ENCODE peak calls at places on chromosome 1, in four cellular contexts. One of them, this sample, is unnamed.

GRCh38 chr1:231045318-231045717 is 5.3 kb upstream of the FAM89A start:
- DNase-seq in GM12878: no peak
- DNase-seq in SK-N-SH: no peak
- DNase-seq in HepG2: no peak
- DNase-seq in this sample: no peak

GRCh38 chr1:201171063-201172036 is 17.1 kb upstream of the TMEM9 start:
- DNase-seq in GM12878: no peak
- DNase-seq in SK-N-SH: peak
- DNase-seq in HepG2: peak
- DNase-seq in this sample: peak

GRCh38 chr1:38555594-38555993 is 304.0 kb downstream of the RRAGC start:
- DNase-seq in GM12878: no peak
- DNase-seq in SK-N-SH: no peak
- DNase-seq in HepG2: no peak
- DNase-seq in this sample: no peak

GRCh38 chr1:33727310-33727709 is 136.6 kb upstream of the HMGB4 start:
- DNase-seq in GM12878: no peak
- DNase-seq in SK-N-SH: no peak
- DNase-seq in HepG2: no peak
- DNase-seq in this sample: no peak

GRCh38 chr1:89808429-89809117 is 12.3 kb upstream of the LRRC8D start:
- DNase-seq in GM12878: no peak
- DNase-seq in SK-N-SH: no peak
- DNase-seq in HepG2: peak
- DNase-seq in this sample: peak

GRCh38 chr1:101338714-101339430 is 102.1 kb downstream of the S1PR1 start:
- DNase-seq in GM12878: no peak
- DNase-seq in SK-N-SH: no peak
- DNase-seq in HepG2: no peak
- DNase-seq in this sample: no peak

GRCh38 chr1:56200446-56200845 is 378.9 kb downstream of the PLPP3 start:
- DNase-seq in GM12878: no peak
- DNase-seq in SK-N-SH: peak
- DNase-seq in HepG2: no peak
- DNase-seq in this sample: no peak

GRCh38 chr1:236051107-236051885 is 13.6 kb downstream of the NID1 start:
- DNase-seq in GM12878: no peak
- DNase-seq in SK-N-SH: no peak
- DNase-seq in HepG2: no peak
- DNase-seq in this sample: no peak

GRCh38 chr1:108644984-108645383 is 15.9 kb downstream of the HENMT1 start:
- DNase-seq in GM12878: no peak
- DNase-seq in SK-N-SH: no peak
- DNase-seq in HepG2: no peak
- DNase-seq in this sample: no peak

GRCh38 chr1:119715542-119715941 is 3.8 kb downstream of the PHGDH start:
- DNase-seq in GM12878: no peak
- DNase-seq in SK-N-SH: no peak
- DNase-seq in HepG2: no peak
- DNase-seq in this sample: no peak

GRCh38 chr1:22665752-22666151 is 12.7 kb downstream of the C1QB start:
- DNase-seq in GM12878: no peak
- DNase-seq in SK-N-SH: peak
- DNase-seq in HepG2: no peak
- DNase-seq in this sample: peak

GRCh38 chr1:29707796-29708195 is 471.5 kb downstream of the PTPRU start:
- DNase-seq in GM12878: no peak
- DNase-seq in SK-N-SH: no peak
- DNase-seq in HepG2: no peak
- DNase-seq in this sample: no peak

GRCh38 chr1:247043406-247043805 is 35.2 kb downstream of the ZNF670 start:
- DNase-seq in GM12878: no peak
- DNase-seq in SK-N-SH: no peak
- DNase-seq in HepG2: no peak
- DNase-seq in this sample: no peak

GRCh38 chr1:109643385-109644230 is 12.3 kb upstream of the GSTM4 start:
- DNase-seq in GM12878: no peak
- DNase-seq in SK-N-SH: peak
- DNase-seq in HepG2: peak
- DNase-seq in this sample: peak

GRCh38 chr1:238252033-238252802 is 361.5 kb upstream of the ZP4 start:
- DNase-seq in GM12878: no peak
- DNase-seq in SK-N-SH: peak
- DNase-seq in HepG2: no peak
- DNase-seq in this sample: peak

GRCh38 chr1:234980657-234981396 is 147.8 kb downstream of the TOMM20 start:
- DNase-seq in GM12878: peak
- DNase-seq in SK-N-SH: peak
- DNase-seq in HepG2: peak
- DNase-seq in this sample: peak

GRCh38 chr1:55250399-55251075 is 35.4 kb upstream of the USP24 start:
- DNase-seq in GM12878: no peak
- DNase-seq in SK-N-SH: no peak
- DNase-seq in HepG2: no peak
- DNase-seq in this sample: no peak

GRCh38 chr1:159071970-159072582 is 4.5 kb downstream of the AIM2 start:
- DNase-seq in GM12878: no peak
- DNase-seq in SK-N-SH: peak
- DNase-seq in HepG2: peak
- DNase-seq in this sample: peak

GRCh38 chr1:31831397-31832378 is 15.9 kb upstream of the SPOCD1 start:
- DNase-seq in GM12878: no peak
- DNase-seq in SK-N-SH: no peak
- DNase-seq in HepG2: peak
- DNase-seq in this sample: no peak

GRCh38 chr1:76503100-76503499 is 364.2 kb upstream of the ST6GALNAC5 start:
- DNase-seq in GM12878: no peak
- DNase-seq in SK-N-SH: no peak
- DNase-seq in HepG2: no peak
- DNase-seq in this sample: no peak

GRCh38 chr1:16125088-16125470 is 30.8 kb downstream of the EPHA2 start:
- DNase-seq in GM12878: no peak
- DNase-seq in SK-N-SH: no peak
- DNase-seq in HepG2: no peak
- DNase-seq in this sample: no peak

GRCh38 chr1:167166703-167167100 is 54.0 kb upstream of the POU2F1 start:
- DNase-seq in GM12878: no peak
- DNase-seq in SK-N-SH: no peak
- DNase-seq in HepG2: no peak
- DNase-seq in this sample: no peak

GRCh38 chr1:167168424-167168823 is 52.3 kb upstream of the POU2F1 start:
- DNase-seq in GM12878: no peak
- DNase-seq in SK-N-SH: no peak
- DNase-seq in HepG2: no peak
- DNase-seq in this sample: no peak

GRCh38 chr1:167165219-167165618 is 55.5 kb upstream of the POU2F1 start:
- DNase-seq in GM12878: no peak
- DNase-seq in SK-N-SH: no peak
- DNase-seq in HepG2: no peak
- DNase-seq in this sample: no peak

GRCh38 chr1:167169642-167170041 is 51.0 kb upstream of the POU2F1 start:
- DNase-seq in GM12878: no peak
- DNase-seq in SK-N-SH: no peak
- DNase-seq in HepG2: no peak
- DNase-seq in this sample: no peak

GRCh38 chr1:167165948-167166702 is 54.6 kb upstream of the POU2F1 start:
- DNase-seq in GM12878: no peak
- DNase-seq in SK-N-SH: no peak
- DNase-seq in HepG2: no peak
- DNase-seq in this sample: no peak
- TF ChIP-seq PBX3 in GM12878: no peak
- TF ChIP-seq PBX3 in SK-N-SH: no peak
- TF ChIP-seq PBX3 in HepG2: no peak
- TF ChIP-seq PBX3 in this sample: no peak

GRCh38 chr1:156868341-156868740 is 7.7 kb downstream of the NTRK1 start:
- DNase-seq in GM12878: no peak
- DNase-seq in SK-N-SH: no peak
- DNase-seq in HepG2: no peak
- DNase-seq in this sample: no peak

GRCh38 chr1:156869455-156869854 is 8.8 kb downstream of the NTRK1 start:
- DNase-seq in GM12878: no peak
- DNase-seq in SK-N-SH: no peak
- DNase-seq in HepG2: no peak
- DNase-seq in this sample: no peak

GRCh38 chr1:156874142-156874541 is 13.5 kb downstream of the NTRK1 start:
- DNase-seq in GM12878: no peak
- DNase-seq in SK-N-SH: no peak
- DNase-seq in HepG2: no peak
- DNase-seq in this sample: no peak

GRCh38 chr1:156873659-156874058 is 13.0 kb downstream of the NTRK1 start:
- DNase-seq in GM12878: no peak
- DNase-seq in SK-N-SH: no peak
- DNase-seq in HepG2: no peak
- DNase-seq in this sample: no peak

GRCh38 chr1:156870734-156871133 is 10.1 kb downstream of the NTRK1 start:
- DNase-seq in GM12878: no peak
- DNase-seq in SK-N-SH: no peak
- DNase-seq in HepG2: no peak
- DNase-seq in this sample: peak
- TF ChIP-seq PBX3 in GM12878: no peak
- TF ChIP-seq PBX3 in SK-N-SH: peak
- TF ChIP-seq PBX3 in HepG2: no peak
- TF ChIP-seq PBX3 in this sample: no peak

DNA sequence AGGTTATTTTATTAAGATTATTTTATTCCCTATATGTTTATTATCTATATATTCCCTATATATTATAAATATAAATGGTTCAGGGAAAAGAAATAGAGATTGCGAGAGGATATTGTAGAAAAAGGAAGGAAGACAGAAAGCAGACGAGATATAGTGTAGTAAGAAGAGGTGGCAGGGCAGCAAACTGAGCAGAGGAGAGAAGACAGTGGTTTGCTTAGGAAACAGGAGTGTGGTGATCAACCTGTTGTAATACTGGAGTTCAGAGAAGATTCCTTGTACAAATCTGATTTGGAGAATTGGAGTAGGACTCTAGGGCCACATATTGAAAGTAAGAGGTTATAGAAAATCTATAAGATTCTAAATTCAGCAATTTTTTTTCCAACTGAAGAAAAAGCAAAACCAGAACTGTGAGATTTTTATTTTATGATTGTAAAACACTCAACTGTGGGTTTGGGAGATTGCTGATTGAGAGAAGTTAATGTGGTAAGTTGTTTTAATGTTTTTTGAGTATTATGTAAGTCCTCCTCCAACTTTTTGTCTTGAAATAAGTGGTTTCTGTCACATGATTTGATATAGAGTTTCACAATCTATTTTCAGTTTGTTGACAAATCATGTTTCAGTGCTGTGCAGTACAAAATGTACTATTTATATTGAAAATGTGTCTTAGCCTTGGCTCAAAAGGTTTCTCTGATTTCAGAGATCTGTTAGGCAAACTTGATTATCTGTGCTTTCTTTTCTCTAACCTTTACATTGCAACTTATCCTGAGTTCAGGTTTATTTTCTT is 9.6 kb upstream of the AMY2B start:
- DNase-seq in GM12878: peak
- DNase-seq in SK-N-SH: no peak
- DNase-seq in HepG2: no peak
- DNase-seq in this sample: no peak
- TF ChIP-seq PBX3 in GM12878: no peak
- TF ChIP-seq PBX3 in SK-N-SH: no peak
- TF ChIP-seq PBX3 in HepG2: no peak
- TF ChIP-seq PBX3 in this sample: no peak

DNA sequence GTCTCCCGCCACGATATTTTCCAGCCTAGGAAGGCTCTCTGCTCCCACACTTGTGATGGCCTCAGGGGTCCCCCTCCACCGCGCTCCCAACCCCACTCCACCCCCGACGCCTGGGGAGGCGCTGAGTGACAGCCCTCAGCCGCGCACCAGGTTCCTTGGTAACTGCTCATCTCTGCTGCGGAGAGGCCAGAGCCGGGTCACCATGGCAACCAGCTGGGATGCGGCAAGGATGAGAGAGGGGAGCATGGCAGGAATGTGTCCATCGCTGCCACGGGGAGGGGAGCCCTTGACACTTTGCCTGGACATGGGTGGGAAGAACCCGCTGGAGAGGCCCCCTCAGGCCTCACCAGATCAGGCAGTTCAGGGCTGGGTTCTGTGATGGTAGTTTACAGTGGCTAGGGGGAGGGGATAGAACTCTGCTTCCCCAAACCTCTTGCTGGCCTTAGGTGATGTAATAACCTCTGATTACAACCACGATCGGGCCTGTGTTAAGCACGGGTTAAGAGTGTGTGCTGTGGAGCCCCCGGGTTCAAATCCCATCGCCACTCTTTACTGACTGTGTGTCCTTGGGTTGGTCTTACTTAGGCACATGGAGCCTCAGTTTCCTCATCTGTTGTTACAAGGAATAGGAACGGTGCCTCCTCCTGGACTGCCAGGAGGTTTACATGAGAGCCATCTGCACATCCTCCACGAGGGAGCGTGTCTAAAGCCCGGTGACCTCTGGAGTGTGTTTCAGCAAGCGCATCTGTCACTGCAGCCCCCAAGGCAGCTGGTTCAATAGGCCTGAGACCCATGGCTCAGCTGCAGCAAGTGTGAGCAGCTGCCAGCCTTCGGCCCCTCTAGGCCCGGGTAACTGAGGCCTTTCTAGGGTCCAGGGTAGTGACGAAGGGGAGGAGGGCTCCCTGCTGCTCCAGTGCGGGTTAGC is 6.3 kb downstream of the KIF17 start:
- DNase-seq in GM12878: no peak
- DNase-seq in SK-N-SH: peak
- DNase-seq in HepG2: no peak
- DNase-seq in this sample: no peak
- TF ChIP-seq PBX3 in GM12878: no peak
- TF ChIP-seq PBX3 in SK-N-SH: no peak
- TF ChIP-seq PBX3 in HepG2: no peak
- TF ChIP-seq PBX3 in this sample: no peak

DNA sequence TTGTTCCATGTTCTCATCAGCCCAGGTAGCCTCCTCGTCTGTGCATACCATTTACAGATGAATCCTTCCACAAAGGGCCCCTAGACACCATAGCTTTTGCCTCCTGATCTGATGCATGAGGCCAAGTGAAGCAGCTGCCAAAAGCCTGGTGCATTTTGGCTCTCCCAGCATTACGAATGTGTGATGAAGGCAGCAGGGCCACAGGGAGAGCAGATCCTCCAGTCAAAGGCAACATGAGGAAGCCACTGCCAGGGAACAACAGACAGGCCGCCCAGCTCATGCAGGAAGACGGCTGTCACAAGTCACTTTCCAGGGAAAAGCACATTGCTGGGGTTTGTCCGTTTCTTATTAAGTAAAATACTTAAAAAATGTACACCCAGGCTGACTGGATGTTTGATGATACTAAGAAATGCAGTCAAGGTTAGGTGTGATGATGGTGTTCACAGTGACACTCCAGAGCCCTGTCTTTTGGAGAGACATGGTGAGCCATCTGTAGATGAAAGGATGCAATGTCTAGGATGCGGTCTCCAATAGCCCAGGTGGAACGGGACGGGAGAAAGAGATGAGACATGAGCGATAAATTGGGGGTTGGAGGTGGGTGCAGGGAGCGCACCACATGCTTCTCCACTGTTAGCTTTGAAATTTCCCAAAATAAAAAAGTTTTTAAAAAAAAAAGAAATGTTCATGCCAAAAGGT is 48.7 kb downstream of the NPHP4 start:
- DNase-seq in GM12878: no peak
- DNase-seq in SK-N-SH: no peak
- DNase-seq in HepG2: no peak
- DNase-seq in this sample: no peak
- TF ChIP-seq PBX3 in GM12878: no peak
- TF ChIP-seq PBX3 in SK-N-SH: no peak
- TF ChIP-seq PBX3 in HepG2: no peak
- TF ChIP-seq PBX3 in this sample: no peak